ENCODE peak calls at places on chromosomes 2 and 18, in ten cellular contexts. One of them, this sample, is unnamed.
A peak's percentile ranks its signal among the peaks of the same experiment; 100 is the strongest.

GRCh38 chr18:11500153-11501122 is 109.0 kb upstream of the SLC35G4 start:
- DNase-seq in memory B cell: no peak
- DNase-seq in midbrain: no peak
- DNase-seq in activated T-helper 1 cell treated with Interleukin-2 at 50 U/mL for 16 hours: no peak
- DNase-seq in mucosa of descending colon: no peak
- DNase-seq in pancreas: peak; percentile 30
- DNase-seq in HTR-8/SVneo: peak; percentile 83
- DNase-seq in RPMI7951: peak; percentile 99
- DNase-seq in upper lobe of left lung: no peak
- DNase-seq in lung: no peak
- DNase-seq in this sample: no peak

GRCh38 chr2:139033300-139033699 is 253.1 kb upstream of the NXPH2 start:
- DNase-seq in HTR-8/SVneo: no peak
- DNase-seq in pancreas: no peak
- DNase-seq in mucosa of descending colon: no peak
- DNase-seq in memory B cell: no peak
- DNase-seq in lung: no peak
- DNase-seq in activated T-helper 1 cell treated with Interleukin-2 at 50 U/mL for 16 hours: no peak
- DNase-seq in RPMI7951: peak; percentile 6
- DNase-seq in midbrain: no peak
- DNase-seq in upper lobe of left lung: no peak
- DNase-seq in this sample: no peak

GRCh38 chr18:56495884-56496283 is 142.5 kb downstream of the TXNL1 start:
- DNase-seq in lung: no peak
- DNase-seq in memory B cell: no peak
- DNase-seq in mucosa of descending colon: no peak
- DNase-seq in midbrain: no peak
- DNase-seq in pancreas: no peak
- DNase-seq in upper lobe of left lung: no peak
- DNase-seq in HTR-8/SVneo: no peak
- DNase-seq in activated T-helper 1 cell treated with Interleukin-2 at 50 U/mL for 16 hours: no peak
- DNase-seq in RPMI7951: no peak
- DNase-seq in this sample: no peak

GRCh38 chr2:190117305-190117704 is 54.8 kb upstream of the MSTN start:
- DNase-seq in activated T-helper 1 cell treated with Interleukin-2 at 50 U/mL for 16 hours: no peak
- DNase-seq in mucosa of descending colon: no peak
- DNase-seq in pancreas: no peak
- DNase-seq in HTR-8/SVneo: no peak
- DNase-seq in upper lobe of left lung: no peak
- DNase-seq in midbrain: no peak
- DNase-seq in lung: no peak
- DNase-seq in memory B cell: no peak
- DNase-seq in RPMI7951: no peak
- DNase-seq in this sample: no peak

GRCh38 chr2:479505-480161 is 191.7 kb upstream of the ALKAL2 start:
- DNase-seq in activated T-helper 1 cell treated with Interleukin-2 at 50 U/mL for 16 hours: no peak
- DNase-seq in pancreas: peak; percentile 44
- DNase-seq in upper lobe of left lung: no peak
- DNase-seq in midbrain: no peak
- DNase-seq in memory B cell: no peak
- DNase-seq in mucosa of descending colon: no peak
- DNase-seq in lung: no peak
- DNase-seq in RPMI7951: no peak
- DNase-seq in HTR-8/SVneo: no peak
- DNase-seq in this sample: no peak

GRCh38 chr2:191274404-191274803 is 29.2 kb downstream of the MYO1B start:
- DNase-seq in memory B cell: peak; percentile 25
- DNase-seq in pancreas: no peak
- DNase-seq in mucosa of descending colon: no peak
- DNase-seq in HTR-8/SVneo: no peak
- DNase-seq in RPMI7951: no peak
- DNase-seq in upper lobe of left lung: no peak
- DNase-seq in activated T-helper 1 cell treated with Interleukin-2 at 50 U/mL for 16 hours: no peak
- DNase-seq in lung: no peak
- DNase-seq in midbrain: no peak
- DNase-seq in this sample: no peak

GRCh38 chr2:43230481-43230880 is 4.1 kb upstream of the ZFP36L2 start:
- DNase-seq in memory B cell: no peak
- DNase-seq in mucosa of descending colon: no peak
- DNase-seq in activated T-helper 1 cell treated with Interleukin-2 at 50 U/mL for 16 hours: no peak
- DNase-seq in HTR-8/SVneo: no peak
- DNase-seq in pancreas: no peak
- DNase-seq in midbrain: no peak
- DNase-seq in lung: no peak
- DNase-seq in RPMI7951: no peak
- DNase-seq in upper lobe of left lung: no peak
- DNase-seq in this sample: no peak

GRCh38 chr18:6857305-6857704 is 127.8 kb downstream of the ARHGAP28 start:
- DNase-seq in activated T-helper 1 cell treated with Interleukin-2 at 50 U/mL for 16 hours: no peak
- DNase-seq in HTR-8/SVneo: no peak
- DNase-seq in mucosa of descending colon: no peak
- DNase-seq in upper lobe of left lung: no peak
- DNase-seq in lung: no peak
- DNase-seq in midbrain: no peak
- DNase-seq in RPMI7951: no peak
- DNase-seq in pancreas: no peak
- DNase-seq in memory B cell: no peak
- DNase-seq in this sample: no peak

GRCh38 chr18:63339920-63340484 is 20.4 kb upstream of the BCL2 start:
- DNase-seq in memory B cell: peak; percentile 27
- DNase-seq in mucosa of descending colon: peak; percentile 59
- DNase-seq in midbrain: peak; percentile 35
- DNase-seq in HTR-8/SVneo: no peak
- DNase-seq in pancreas: peak; percentile 17
- DNase-seq in activated T-helper 1 cell treated with Interleukin-2 at 50 U/mL for 16 hours: no peak
- DNase-seq in RPMI7951: peak; percentile 14
- DNase-seq in upper lobe of left lung: no peak
- DNase-seq in lung: no peak
- DNase-seq in this sample: no peak

GRCh38 chr2:195494452-195494851 is 162.6 kb upstream of the SLC39A10 start:
- DNase-seq in pancreas: no peak
- DNase-seq in RPMI7951: no peak
- DNase-seq in midbrain: no peak
- DNase-seq in mucosa of descending colon: no peak
- DNase-seq in upper lobe of left lung: no peak
- DNase-seq in HTR-8/SVneo: no peak
- DNase-seq in lung: no peak
- DNase-seq in memory B cell: no peak
- DNase-seq in activated T-helper 1 cell treated with Interleukin-2 at 50 U/mL for 16 hours: no peak
- DNase-seq in this sample: no peak

GRCh38 chr2:161223139-161223732 is 63.0 kb downstream of the TANK start:
- DNase-seq in pancreas: no peak
- DNase-seq in mucosa of descending colon: peak; percentile 39
- DNase-seq in RPMI7951: peak; percentile 26
- DNase-seq in HTR-8/SVneo: peak; percentile 26
- DNase-seq in lung: no peak
- DNase-seq in upper lobe of left lung: no peak
- DNase-seq in midbrain: peak; percentile 46
- DNase-seq in activated T-helper 1 cell treated with Interleukin-2 at 50 U/mL for 16 hours: no peak
- DNase-seq in memory B cell: peak; percentile 45
- DNase-seq in this sample: peak; percentile 26

GRCh38 chr2:132651115-132652099 is 18.6 kb downstream of the LYPD1 start:
- DNase-seq in HTR-8/SVneo: peak; percentile 51
- DNase-seq in RPMI7951: no peak
- DNase-seq in memory B cell: no peak
- DNase-seq in midbrain: peak; percentile 58
- DNase-seq in activated T-helper 1 cell treated with Interleukin-2 at 50 U/mL for 16 hours: no peak
- DNase-seq in mucosa of descending colon: no peak
- DNase-seq in pancreas: no peak
- DNase-seq in lung: no peak
- DNase-seq in upper lobe of left lung: no peak
- DNase-seq in this sample: peak; percentile 27

GRCh38 chr2:69416147-69416546 is 21.1 kb downstream of the NFU1 start:
- DNase-seq in HTR-8/SVneo: no peak
- DNase-seq in upper lobe of left lung: no peak
- DNase-seq in midbrain: no peak
- DNase-seq in RPMI7951: no peak
- DNase-seq in pancreas: no peak
- DNase-seq in mucosa of descending colon: no peak
- DNase-seq in activated T-helper 1 cell treated with Interleukin-2 at 50 U/mL for 16 hours: no peak
- DNase-seq in memory B cell: no peak
- DNase-seq in lung: no peak
- DNase-seq in this sample: no peak

GRCh38 chr2:37653805-37654378 is 17.6 kb downstream of the CDC42EP3 start:
- DNase-seq in activated T-helper 1 cell treated with Interleukin-2 at 50 U/mL for 16 hours: no peak
- DNase-seq in memory B cell: peak; percentile 49
- DNase-seq in lung: peak; percentile 46
- DNase-seq in HTR-8/SVneo: no peak
- DNase-seq in RPMI7951: no peak
- DNase-seq in upper lobe of left lung: peak; percentile 73
- DNase-seq in mucosa of descending colon: peak; percentile 27
- DNase-seq in midbrain: no peak
- DNase-seq in pancreas: no peak
- DNase-seq in this sample: no peak

GRCh38 chr2:120758181-120759048 is 22.7 kb downstream of the GLI2 start:
- DNase-seq in activated T-helper 1 cell treated with Interleukin-2 at 50 U/mL for 16 hours: no peak
- DNase-seq in RPMI7951: no peak
- DNase-seq in upper lobe of left lung: peak; percentile 17
- DNase-seq in memory B cell: no peak
- DNase-seq in mucosa of descending colon: no peak
- DNase-seq in lung: no peak
- DNase-seq in midbrain: no peak
- DNase-seq in pancreas: no peak
- DNase-seq in HTR-8/SVneo: no peak
- DNase-seq in this sample: no peak

GRCh38 chr2:113126845-113127645 is at the start of gene IL1RN:
- DNase-seq in midbrain: no peak
- DNase-seq in lung: peak; percentile 43
- DNase-seq in memory B cell: no peak
- DNase-seq in activated T-helper 1 cell treated with Interleukin-2 at 50 U/mL for 16 hours: no peak
- DNase-seq in pancreas: no peak
- DNase-seq in RPMI7951: no peak
- DNase-seq in upper lobe of left lung: peak; percentile 70
- DNase-seq in mucosa of descending colon: no peak
- DNase-seq in HTR-8/SVneo: no peak
- DNase-seq in this sample: no peak

GRCh38 chr18:23422751-23423418 is 30.2 kb upstream of the RIOK3 start:
- DNase-seq in lung: peak; percentile 65
- DNase-seq in HTR-8/SVneo: peak; percentile 41
- DNase-seq in RPMI7951: peak; percentile 76
- DNase-seq in upper lobe of left lung: peak; percentile 91
- DNase-seq in midbrain: no peak
- DNase-seq in memory B cell: no peak
- DNase-seq in mucosa of descending colon: peak; percentile 77
- DNase-seq in activated T-helper 1 cell treated with Interleukin-2 at 50 U/mL for 16 hours: no peak
- DNase-seq in pancreas: no peak
- DNase-seq in this sample: no peak

GRCh38 chr2:45191096-45191863 is 182.0 kb upstream of the SIX2 start:
- DNase-seq in activated T-helper 1 cell treated with Interleukin-2 at 50 U/mL for 16 hours: no peak
- DNase-seq in mucosa of descending colon: no peak
- DNase-seq in HTR-8/SVneo: no peak
- DNase-seq in memory B cell: no peak
- DNase-seq in upper lobe of left lung: no peak
- DNase-seq in RPMI7951: peak; percentile 62
- DNase-seq in midbrain: no peak
- DNase-seq in pancreas: no peak
- DNase-seq in lung: no peak
- DNase-seq in this sample: no peak

GRCh38 chr2:152861349-152861942 is 143.0 kb downstream of the ARL6IP6 start:
- DNase-seq in memory B cell: no peak
- DNase-seq in midbrain: no peak
- DNase-seq in upper lobe of left lung: no peak
- DNase-seq in lung: peak; percentile 42
- DNase-seq in mucosa of descending colon: peak; percentile 74
- DNase-seq in pancreas: peak; percentile 24
- DNase-seq in HTR-8/SVneo: peak; percentile 11
- DNase-seq in activated T-helper 1 cell treated with Interleukin-2 at 50 U/mL for 16 hours: no peak
- DNase-seq in RPMI7951: peak; percentile 10
- DNase-seq in this sample: no peak

GRCh38 chr2:230383453-230383852 is 32.5 kb upstream of the SP100 start:
- DNase-seq in midbrain: no peak
- DNase-seq in lung: no peak
- DNase-seq in RPMI7951: no peak
- DNase-seq in pancreas: no peak
- DNase-seq in activated T-helper 1 cell treated with Interleukin-2 at 50 U/mL for 16 hours: no peak
- DNase-seq in mucosa of descending colon: no peak
- DNase-seq in memory B cell: no peak
- DNase-seq in HTR-8/SVneo: no peak
- DNase-seq in upper lobe of left lung: no peak
- DNase-seq in this sample: no peak

GRCh38 chr2:241894681-241895426 is 25.3 kb downstream of the RTP5 start:
- DNase-seq in activated T-helper 1 cell treated with Interleukin-2 at 50 U/mL for 16 hours: no peak
- DNase-seq in HTR-8/SVneo: no peak
- DNase-seq in mucosa of descending colon: no peak
- DNase-seq in memory B cell: no peak
- DNase-seq in upper lobe of left lung: peak; percentile 21
- DNase-seq in midbrain: no peak
- DNase-seq in RPMI7951: no peak
- DNase-seq in pancreas: peak; percentile 64
- DNase-seq in lung: no peak
- DNase-seq in this sample: no peak

GRCh38 chr2:232549655-232550350 is 554 bp downstream of the TIGD1 start:
- DNase-seq in lung: no peak
- DNase-seq in memory B cell: no peak
- DNase-seq in pancreas: no peak
- DNase-seq in HTR-8/SVneo: no peak
- DNase-seq in mucosa of descending colon: no peak
- DNase-seq in RPMI7951: no peak
- DNase-seq in upper lobe of left lung: no peak
- DNase-seq in midbrain: no peak
- DNase-seq in activated T-helper 1 cell treated with Interleukin-2 at 50 U/mL for 16 hours: no peak
- DNase-seq in this sample: no peak

This sample was measured in cerebellum.